ENCODE peak calls at places on chromosomes 5 and 9, in nine cellular contexts. One of them, this sample, is unnamed.

GRCh38 chr9:37002413-37003217 is 31.5 kb downstream of the PAX5 start:
- DNase-seq in spleen: peak; percentile 88
- DNase-seq in HCT116: no peak
- DNase-seq in HL-60: no peak
- DNase-seq in SK-N-SH: no peak
- DNase-seq in endothelial cell of umbilical vein: no peak
- DNase-seq in stomach: no peak
- DNase-seq in transverse colon: no peak
- DNase-seq in HepG2: no peak
- DNase-seq in this sample: no peak

GRCh38 chr5:115948013-115948605 is 14.2 kb upstream of the LVRN start:
- DNase-seq in HL-60: no peak
- DNase-seq in transverse colon: no peak
- DNase-seq in SK-N-SH: no peak
- DNase-seq in endothelial cell of umbilical vein: no peak
- DNase-seq in HepG2: no peak
- DNase-seq in spleen: no peak
- DNase-seq in stomach: no peak
- DNase-seq in HCT116: no peak
- DNase-seq in this sample: no peak

GRCh38 chr9:89550516-89550915 is 52.6 kb upstream of the SEMA4D start:
- DNase-seq in stomach: no peak
- DNase-seq in transverse colon: no peak
- DNase-seq in HCT116: no peak
- DNase-seq in spleen: no peak
- DNase-seq in SK-N-SH: no peak
- DNase-seq in HepG2: no peak
- DNase-seq in HL-60: no peak
- DNase-seq in endothelial cell of umbilical vein: no peak
- DNase-seq in this sample: no peak

GRCh38 chr9:93898026-93898425 is 57.1 kb downstream of the BARX1 start:
- DNase-seq in endothelial cell of umbilical vein: no peak
- DNase-seq in HL-60: no peak
- DNase-seq in HepG2: no peak
- DNase-seq in HCT116: no peak
- DNase-seq in SK-N-SH: peak; percentile 3
- DNase-seq in spleen: peak; percentile 47
- DNase-seq in stomach: no peak
- DNase-seq in transverse colon: no peak
- DNase-seq in this sample: no peak

GRCh38 chr5:42586625-42587024 is 163.4 kb downstream of the GHR start:
- DNase-seq in HL-60: no peak
- DNase-seq in transverse colon: no peak
- DNase-seq in HepG2: no peak
- DNase-seq in HCT116: no peak
- DNase-seq in endothelial cell of umbilical vein: no peak
- DNase-seq in SK-N-SH: no peak
- DNase-seq in spleen: no peak
- DNase-seq in stomach: peak; percentile 44
- DNase-seq in this sample: no peak

GRCh38 chr5:124764992-124765611 is 18.7 kb upstream of the ZNF608 start:
- DNase-seq in spleen: no peak
- DNase-seq in SK-N-SH: no peak
- DNase-seq in endothelial cell of umbilical vein: no peak
- DNase-seq in HCT116: no peak
- DNase-seq in HL-60: no peak
- DNase-seq in transverse colon: no peak
- DNase-seq in stomach: no peak
- DNase-seq in HepG2: peak; percentile 56
- DNase-seq in this sample: no peak

GRCh38 chr5:38755171-38755570 is 90.6 kb upstream of the OSMR start:
- DNase-seq in HepG2: no peak
- DNase-seq in HL-60: no peak
- DNase-seq in stomach: no peak
- DNase-seq in transverse colon: no peak
- DNase-seq in HCT116: no peak
- DNase-seq in SK-N-SH: no peak
- DNase-seq in spleen: no peak
- DNase-seq in endothelial cell of umbilical vein: no peak
- DNase-seq in this sample: no peak

GRCh38 chr5:53766683-53767082 is 206.2 kb downstream of the NDUFS4 start:
- DNase-seq in stomach: no peak
- DNase-seq in HCT116: no peak
- DNase-seq in SK-N-SH: no peak
- DNase-seq in endothelial cell of umbilical vein: no peak
- DNase-seq in HL-60: no peak
- DNase-seq in spleen: no peak
- DNase-seq in HepG2: peak; percentile 6
- DNase-seq in transverse colon: no peak
- DNase-seq in this sample: no peak

GRCh38 chr9:19162026-19162366 is 34.7 kb upstream of the PLIN2 start:
- DNase-seq in HL-60: no peak
- DNase-seq in HepG2: no peak
- DNase-seq in SK-N-SH: no peak
- DNase-seq in stomach: no peak
- DNase-seq in HCT116: no peak
- DNase-seq in spleen: peak; percentile 61
- DNase-seq in transverse colon: no peak
- DNase-seq in endothelial cell of umbilical vein: no peak
- DNase-seq in this sample: no peak

GRCh38 chr9:82961504-82962125 is 101.3 kb downstream of the RASEF start:
- DNase-seq in HL-60: peak; percentile 67
- DNase-seq in HCT116: peak; percentile 61
- DNase-seq in transverse colon: peak; percentile 85
- DNase-seq in SK-N-SH: peak; percentile 74
- DNase-seq in stomach: peak; percentile 86
- DNase-seq in HepG2: peak; percentile 73
- DNase-seq in endothelial cell of umbilical vein: peak; percentile 74
- DNase-seq in spleen: peak; percentile 75
- DNase-seq in this sample: peak; percentile 84

GRCh38 chr9:108209132-108209700 is 646.6 kb downstream of the ACTL7B start:
- DNase-seq in HCT116: no peak
- DNase-seq in spleen: no peak
- DNase-seq in stomach: peak; percentile 34
- DNase-seq in endothelial cell of umbilical vein: no peak
- DNase-seq in transverse colon: peak; percentile 86
- DNase-seq in HepG2: no peak
- DNase-seq in HL-60: no peak
- DNase-seq in SK-N-SH: no peak
- DNase-seq in this sample: no peak

GRCh38 chr5:78537821-78538220 is 110.8 kb downstream of the LHFPL2 start:
- DNase-seq in transverse colon: no peak
- DNase-seq in SK-N-SH: peak; percentile 58
- DNase-seq in HCT116: no peak
- DNase-seq in endothelial cell of umbilical vein: peak; percentile 61
- DNase-seq in stomach: no peak
- DNase-seq in spleen: no peak
- DNase-seq in HL-60: peak; percentile 25
- DNase-seq in HepG2: peak; percentile 22
- DNase-seq in this sample: no peak

GRCh38 chr5:83035373-83036170 is 41.6 kb downstream of the TMEM167A start:
- DNase-seq in spleen: no peak
- DNase-seq in transverse colon: no peak
- DNase-seq in endothelial cell of umbilical vein: no peak
- DNase-seq in SK-N-SH: peak; percentile 68
- DNase-seq in HCT116: no peak
- DNase-seq in HepG2: no peak
- DNase-seq in stomach: no peak
- DNase-seq in HL-60: no peak
- DNase-seq in this sample: no peak

GRCh38 chr5:67066815-67067214 is 129.8 kb downstream of the CD180 start:
- DNase-seq in SK-N-SH: no peak
- DNase-seq in HepG2: peak; percentile 70
- DNase-seq in stomach: no peak
- DNase-seq in HL-60: no peak
- DNase-seq in endothelial cell of umbilical vein: no peak
- DNase-seq in transverse colon: no peak
- DNase-seq in spleen: no peak
- DNase-seq in HCT116: no peak
- DNase-seq in this sample: no peak

GRCh38 chr9:92324889-92325268 is 271 bp downstream of the NOL8 start:
- DNase-seq in endothelial cell of umbilical vein: no peak
- DNase-seq in stomach: no peak
- DNase-seq in transverse colon: no peak
- DNase-seq in SK-N-SH: no peak
- DNase-seq in HL-60: no peak
- DNase-seq in HCT116: no peak
- DNase-seq in HepG2: no peak
- DNase-seq in spleen: peak; percentile 89
- DNase-seq in this sample: no peak

GRCh38 chr9:92325269-92325990 is at the start of the genes CENPP and NOL8:
- DNase-seq in stomach: peak; percentile 82
- DNase-seq in SK-N-SH: peak; percentile 91
- DNase-seq in HL-60: peak; percentile 89
- DNase-seq in transverse colon: peak; percentile 86
- DNase-seq in HCT116: peak; percentile 88
- DNase-seq in endothelial cell of umbilical vein: peak; percentile 93
- DNase-seq in HepG2: peak; percentile 86
- DNase-seq in spleen: peak; percentile 95
- DNase-seq in this sample: peak; percentile 86

GRCh38 chr9:92327283-92327850 is 1.6 kb downstream of the CENPP start:
- DNase-seq in HL-60: no peak
- DNase-seq in stomach: no peak
- DNase-seq in SK-N-SH: no peak
- DNase-seq in spleen: no peak
- DNase-seq in HepG2: no peak
- DNase-seq in transverse colon: no peak
- DNase-seq in HCT116: no peak
- DNase-seq in endothelial cell of umbilical vein: no peak
- DNase-seq in this sample: no peak

GRCh38 chr9:92324451-92324850 is 699 bp downstream of the NOL8 start:
- DNase-seq in HCT116: no peak
- DNase-seq in SK-N-SH: no peak
- DNase-seq in transverse colon: no peak
- DNase-seq in stomach: no peak
- DNase-seq in spleen: no peak
- DNase-seq in HepG2: no peak
- DNase-seq in HL-60: peak; percentile 24
- DNase-seq in endothelial cell of umbilical vein: no peak
- DNase-seq in this sample: no peak

GRCh38 chr9:92325991-92326500 is 293 bp downstream of the CENPP start:
- DNase-seq in endothelial cell of umbilical vein: no peak
- DNase-seq in HL-60: peak; percentile 53
- DNase-seq in stomach: no peak
- DNase-seq in HepG2: no peak
- DNase-seq in spleen: no peak
- DNase-seq in transverse colon: no peak
- DNase-seq in SK-N-SH: no peak
- DNase-seq in HCT116: no peak
- DNase-seq in this sample: no peak
- TF ChIP-seq POLR2AphosphoS5 in endothelial cell of umbilical vein: no peak
- TF ChIP-seq POLR2AphosphoS5 in HL-60: no peak
- TF ChIP-seq POLR2AphosphoS5 in stomach: no peak
- TF ChIP-seq POLR2AphosphoS5 in HepG2: no peak
- TF ChIP-seq POLR2AphosphoS5 in spleen: no peak
- TF ChIP-seq POLR2AphosphoS5 in transverse colon: no peak
- TF ChIP-seq POLR2AphosphoS5 in SK-N-SH: no peak
- TF ChIP-seq POLR2AphosphoS5 in HCT116: no peak
- TF ChIP-seq POLR2AphosphoS5 in this sample: no peak

GRCh38 chr5:146584750-146585149 is 68.8 kb upstream of the GPR151 start:
- DNase-seq in endothelial cell of umbilical vein: no peak
- DNase-seq in SK-N-SH: no peak
- DNase-seq in spleen: no peak
- DNase-seq in HepG2: no peak
- DNase-seq in transverse colon: no peak
- DNase-seq in HL-60: no peak
- DNase-seq in stomach: no peak
- DNase-seq in HCT116: no peak
- DNase-seq in this sample: no peak

GRCh38 chr5:146586752-146587151 is 70.8 kb upstream of the GPR151 start:
- DNase-seq in spleen: no peak
- DNase-seq in HL-60: peak; percentile 39
- DNase-seq in transverse colon: no peak
- DNase-seq in endothelial cell of umbilical vein: no peak
- DNase-seq in HCT116: no peak
- DNase-seq in stomach: no peak
- DNase-seq in HepG2: no peak
- DNase-seq in SK-N-SH: no peak
- DNase-seq in this sample: no peak

GRCh38 chr5:146592342-146592741 is 76.4 kb upstream of the GPR151 start:
- DNase-seq in transverse colon: no peak
- DNase-seq in HCT116: no peak
- DNase-seq in spleen: no peak
- DNase-seq in stomach: no peak
- DNase-seq in endothelial cell of umbilical vein: no peak
- DNase-seq in HepG2: no peak
- DNase-seq in HL-60: no peak
- DNase-seq in SK-N-SH: no peak
- DNase-seq in this sample: no peak

GRCh38 chr5:146588331-146588730 is 72.3 kb upstream of the GPR151 start:
- DNase-seq in stomach: no peak
- DNase-seq in HepG2: no peak
- DNase-seq in SK-N-SH: no peak
- DNase-seq in endothelial cell of umbilical vein: no peak
- DNase-seq in transverse colon: no peak
- DNase-seq in HL-60: no peak
- DNase-seq in HCT116: no peak
- DNase-seq in spleen: no peak
- DNase-seq in this sample: no peak

GRCh38 chr5:146588806-146589355 is 72.9 kb upstream of the GPR151 start:
- DNase-seq in spleen: no peak
- DNase-seq in SK-N-SH: no peak
- DNase-seq in endothelial cell of umbilical vein: no peak
- DNase-seq in stomach: no peak
- DNase-seq in transverse colon: no peak
- DNase-seq in HL-60: no peak
- DNase-seq in HepG2: no peak
- DNase-seq in HCT116: no peak
- DNase-seq in this sample: no peak
- TF ChIP-seq POLR2AphosphoS5 in spleen: no peak
- TF ChIP-seq POLR2AphosphoS5 in SK-N-SH: no peak
- TF ChIP-seq POLR2AphosphoS5 in endothelial cell of umbilical vein: no peak
- TF ChIP-seq POLR2AphosphoS5 in stomach: no peak
- TF ChIP-seq POLR2AphosphoS5 in transverse colon: no peak
- TF ChIP-seq POLR2AphosphoS5 in HL-60: no peak
- TF ChIP-seq POLR2AphosphoS5 in HepG2: no peak
- TF ChIP-seq POLR2AphosphoS5 in HCT116: no peak
- TF ChIP-seq POLR2AphosphoS5 in this sample: no peak

DNA sequence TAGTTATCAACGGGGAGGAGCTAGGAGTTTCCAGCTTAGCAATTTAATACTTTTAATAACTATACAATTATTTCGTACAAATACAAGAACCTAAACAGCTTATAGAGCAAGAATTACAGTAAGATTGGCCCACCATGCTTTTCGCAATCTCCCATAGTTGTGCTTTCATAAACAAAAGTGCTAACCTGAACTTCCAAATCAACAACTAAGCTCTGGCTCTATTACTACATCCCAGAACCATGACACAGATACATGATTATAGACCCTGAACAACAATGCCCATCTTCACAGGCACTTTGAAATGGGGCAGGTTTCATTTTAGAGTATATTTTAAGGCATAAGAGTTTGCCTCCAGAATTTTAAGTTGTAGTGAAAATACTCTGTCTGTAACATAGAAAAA is 203.5 kb downstream of the DMRTA1 start:
- DNase-seq in HL-60: no peak
- DNase-seq in HCT116: no peak
- DNase-seq in spleen: no peak
- DNase-seq in endothelial cell of umbilical vein: no peak
- DNase-seq in SK-N-SH: no peak
- DNase-seq in stomach: no peak
- DNase-seq in transverse colon: no peak
- DNase-seq in HepG2: no peak
- DNase-seq in this sample: no peak
- TF ChIP-seq POLR2AphosphoS5 in HL-60: no peak
- TF ChIP-seq POLR2AphosphoS5 in HCT116: no peak
- TF ChIP-seq POLR2AphosphoS5 in spleen: no peak
- TF ChIP-seq POLR2AphosphoS5 in endothelial cell of umbilical vein: no peak
- TF ChIP-seq POLR2AphosphoS5 in SK-N-SH: no peak
- TF ChIP-seq POLR2AphosphoS5 in stomach: no peak
- TF ChIP-seq POLR2AphosphoS5 in transverse colon: no peak
- TF ChIP-seq POLR2AphosphoS5 in HepG2: no peak
- TF ChIP-seq POLR2AphosphoS5 in this sample: no peak

GRCh38 chr9:29212590-29213373 is 1639.5 kb upstream of the C9orf72 start:
- DNase-seq in stomach: peak; percentile 50
- DNase-seq in HepG2: no peak
- DNase-seq in transverse colon: no peak
- DNase-seq in HCT116: no peak
- DNase-seq in spleen: no peak
- DNase-seq in SK-N-SH: peak; percentile 69
- DNase-seq in HL-60: no peak
- DNase-seq in endothelial cell of umbilical vein: no peak
- DNase-seq in this sample: no peak
- TF ChIP-seq POLR2AphosphoS5 in stomach: no peak
- TF ChIP-seq POLR2AphosphoS5 in HepG2: no peak
- TF ChIP-seq POLR2AphosphoS5 in transverse colon: no peak
- TF ChIP-seq POLR2AphosphoS5 in HCT116: no peak
- TF ChIP-seq POLR2AphosphoS5 in spleen: no peak
- TF ChIP-seq POLR2AphosphoS5 in SK-N-SH: no peak
- TF ChIP-seq POLR2AphosphoS5 in HL-60: no peak
- TF ChIP-seq POLR2AphosphoS5 in endothelial cell of umbilical vein: no peak
- TF ChIP-seq POLR2AphosphoS5 in this sample: no peak